ENCODE peak calls at places on chromosomes 7 and 10, in five cellular contexts. B, W, S, M and N are unnamed samples.

GRCh38 chr10:99733366-99733765 is 1.3 kb downstream of the CUTC start:
- DNase-seq in M (no peak), B (peak), S (no peak), W (peak), N (no peak)

GRCh38 chr7:135726911-135727673 is 894 bp downstream of the SLC13A4 start:
- DNase-seq in W (no peak), B (no peak), S (no peak), M (no peak), N (no peak)

GRCh38 chr7:7969306-7970112 is 913 bp downstream of the GLCCI1 start:
- DNase-seq in B (peak), M (peak), W (peak), S (peak), N (peak)

GRCh38 chr10:96512524-96512991 is 1.2 kb downstream of the TLL2 start:
- DNase-seq in S (no peak), W (no peak), B (peak), M (no peak), N (no peak)

GRCh38 chr10:31148955-31149354 is 117.3 kb upstream of the ZNF438 start:
- DNase-seq in W (no peak), S (no peak), M (no peak), B (no peak), N (no peak)

GRCh38 chr7:121032645-121033460 is 44.3 kb downstream of the CPED1 start:
- DNase-seq in W (peak), S (no peak), M (no peak), B (no peak), N (no peak)

GRCh38 chr7:12031638-12032037 is 179.5 kb upstream of the TMEM106B start:
- DNase-seq in B (no peak), S (no peak), M (peak), W (peak), N (no peak)

GRCh38 chr7:99975782-99976521 is at the start of gene AZGP1:
- DNase-seq in W (peak), S (no peak), M (no peak), B (no peak), N (peak)

GRCh38 chr10:88062798-88063472 is 199.5 kb downstream of the PTEN start:
- DNase-seq in S (no peak), M (no peak), W (peak), B (peak), N (no peak)

GRCh38 chr10:3486346-3487065 is 298.5 kb downstream of the KLF6 start:
- DNase-seq in B (no peak), S (no peak), W (peak), M (no peak), N (no peak)

GRCh38 chr7:151280388-151281019 is 32.0 kb upstream of the SMARCD3 start:
- DNase-seq in W (no peak), B (no peak), S (no peak), M (no peak), N (peak)

GRCh38 chr10:36574212-36574611 is 551.2 kb upstream of the ANKRD30A start:
- DNase-seq in B (no peak), W (no peak), M (no peak), S (no peak), N (no peak)

GRCh38 chr10:5665380-5666323 is 743 bp downstream of the ASB13 start:
- DNase-seq in B (peak), W (peak), M (peak), S (no peak), N (no peak)

GRCh38 chr7:73741600-73741999 is 3.0 kb upstream of the ABHD11 start:
- DNase-seq in W (no peak), B (no peak), S (no peak), M (no peak), N (no peak)

GRCh38 chr10:112634096-112634830 is 187.2 kb downstream of the VTI1A start:
- DNase-seq in M (no peak), W (peak), B (no peak), S (no peak), N (no peak)

GRCh38 chr10:43294241-43294658 is 27.4 kb upstream of the RASGEF1A start:
- DNase-seq in B (no peak), W (no peak), M (no peak), S (no peak), N (no peak)

GRCh38 chr10:21318768-21319167 is 206.7 kb downstream of the SKIDA1 start:
- DNase-seq in B (peak), M (peak), S (no peak), W (no peak), N (no peak)